ENCODE peak calls at places on chromosomes 1 and 21, in five cellular contexts. B is A549, T is GM23338, U is OCI-LY7, F is PC-9. K is an unnamed sample.

GRCh38 chr1:52003877-52004276 is 13.4 kb upstream of the RAB3B start:
- DNase-seq in T (no peak), B (no peak), F (no peak), U (no peak), K (no peak)

GRCh38 chr1:65026235-65026634 is 59.9 kb upstream of the JAK1 start:
- DNase-seq in T (no peak), U (no peak), B (no peak), F (no peak), K (peak)

GRCh38 chr1:98104285-98104684 is 183.5 kb upstream of the DPYD start:
- DNase-seq in B (no peak), F (no peak), T (no peak), U (no peak), K (no peak)

GRCh38 chr1:115717541-115717940 is 51.0 kb downstream of the CASQ2 start:
- DNase-seq in T (peak), B (no peak), U (peak), F (no peak), K (peak)

GRCh38 chr1:178192686-178193085 is 98.8 kb downstream of the RASAL2 start:
- DNase-seq in B (peak), U (peak), F (peak), T (no peak), K (no peak)

GRCh38 chr21:16838330-16838729 is 674.5 kb upstream of the CXADR start:
- DNase-seq in T (no peak), F (no peak), B (no peak), U (no peak), K (no peak)

GRCh38 chr21:31337086-31337485 is 7.0 kb downstream of the TIAM1 start:
- DNase-seq in F (no peak), T (no peak), B (no peak), U (no peak), K (no peak)

GRCh38 chr1:172476218-172476811 is 32.4 kb upstream of the PIGC start:
- DNase-seq in T (no peak), B (no peak), F (peak), U (no peak), K (no peak)

GRCh38 chr1:38013027-38013588 is 574 bp downstream of the UTP11 start:
- DNase-seq in F (no peak), U (no peak), T (peak), B (no peak), K (no peak)

GRCh38 chr1:154534263-154534844 is 24.1 kb downstream of the UBE2Q1 start:
- DNase-seq in F (peak), U (peak), T (peak), B (peak), K (peak)

GRCh38 chr1:216178266-216178665 is 245.0 kb downstream of the USH2A start:
- DNase-seq in U (no peak), T (no peak), B (no peak), F (no peak), K (no peak)

GRCh38 chr21:45302082-45303061 is 14.7 kb upstream of the POFUT2 start:
- DNase-seq in T (no peak), U (no peak), F (no peak), B (no peak), K (no peak)

GRCh38 chr1:163673756-163674155 is 352.0 kb downstream of the NUF2 start:
- DNase-seq in U (no peak), B (no peak), T (no peak), F (no peak), K (no peak)

GRCh38 chr1:117586747-117587478 is 18.9 kb upstream of the TENT5C start:
- DNase-seq in U (no peak), F (no peak), T (no peak), B (no peak), K (no peak)

GRCh38 chr1:16386454-16387113 is 19.5 kb downstream of the SZRD1 start:
- DNase-seq in U (no peak), F (peak), T (no peak), B (peak), K (no peak)

GRCh38 chr1:45953934-45954333 is 150.5 kb downstream of the MAST2 start:
- DNase-seq in B (no peak), U (no peak), F (no peak), T (peak), K (peak)

GRCh38 chr1:56331892-56332567 is 247.3 kb downstream of the PLPP3 start:
- DNase-seq in U (no peak), T (no peak), F (no peak), B (peak), K (peak)

GRCh38 chr1:19739628-19740027 is 60.1 kb downstream of the TMCO4 start:
- DNase-seq in T (no peak), B (no peak), U (no peak), F (no peak), K (no peak)

GRCh38 chr1:241202321-241202845 is 154.6 kb downstream of the RGS7 start:
- DNase-seq in B (no peak), T (peak), F (no peak), U (no peak), K (no peak)

GRCh38 chr1:14804626-14805025 is 206.1 kb downstream of the KAZN start:
- DNase-seq in U (peak), F (peak), T (peak), B (peak), K (peak)

GRCh38 chr21:38355992-38356781 is 99.4 kb downstream of the KCNJ15 start:
- DNase-seq in U (peak), B (peak), T (peak), F (peak), K (peak)

GRCh38 chr1:38892976-38893375 is 11.6 kb upstream of the GJA9 start:
- DNase-seq in U (no peak), F (no peak), B (no peak), T (no peak), K (no peak)

GRCh38 chr1:236141447-236142357 is 637 bp upstream of the GPR137B start:
- DNase-seq in B (peak), U (peak), T (peak), F (no peak), K (peak)

GRCh38 chr1:38050397-38051141 is 4.0 kb upstream of the POU3F1 start:
- DNase-seq in F (no peak), T (no peak), B (no peak), U (no peak), K (peak)

GRCh38 chr1:37999434-38000232 is 5.7 kb downstream of the FHL3 start:
- DNase-seq in U (no peak), F (peak), T (peak), B (no peak), K (peak)

GRCh38 chr1:1677718-1678580 is 14.6 kb downstream of the SLC35E2B start:
- DNase-seq in U (peak), T (peak), B (no peak), F (no peak), K (no peak)

GRCh38 chr1:30008998-30009657 is 714.3 kb downstream of the MATN1 start:
- DNase-seq in U (no peak), B (no peak), F (peak), T (peak), K (no peak)

GRCh38 chr1:100523038-100523649 is 14.8 kb upstream of the GPR88 start:
- DNase-seq in B (no peak), U (peak), F (no peak), T (no peak), K (no peak)

GRCh38 chr1:4734219-4734618 is 79.8 kb downstream of the AJAP1 start:
- DNase-seq in T (no peak), B (no peak), U (no peak), F (no peak), K (no peak)

GRCh38 chr21:15222711-15223110 is 157.9 kb upstream of the NRIP1 start:
- DNase-seq in T (no peak), F (no peak), B (no peak), U (no peak), K (no peak)

GRCh38 chr1:209250970-209251636 is 332.4 kb upstream of the CAMK1G start:
- DNase-seq in U (no peak), T (no peak), B (no peak), F (no peak), K (no peak)

GRCh38 chr1:33872681-33873080 is 8.8 kb downstream of the HMGB4 start:
- DNase-seq in U (no peak), T (no peak), B (no peak), F (no peak), K (peak)

GRCh38 chr1:30908886-30909777 is 574 bp upstream of the SDC3 start:
- DNase-seq in U (no peak), T (peak), B (no peak), F (no peak), K (peak)

GRCh38 chr1:27074175-27074780 is 61.6 kb upstream of the TENT5B start:
- DNase-seq in T (no peak), F (no peak), B (peak), U (no peak), K (no peak)

GRCh38 chr1:73800376-73800775 is 397.6 kb downstream of the LRRIQ3 start:
- DNase-seq in F (no peak), U (no peak), B (no peak), T (no peak), K (no peak)

GRCh38 chr1:237042892-237043576 is 1.1 kb downstream of the RYR2 start:
- DNase-seq in T (peak), B (no peak), U (no peak), F (no peak), K (peak)

GRCh38 chr1:208534604-208534907 is 290.4 kb upstream of the PLXNA2 start:
- DNase-seq in B (no peak), U (no peak), F (no peak), T (no peak), K (no peak)

DNA sequence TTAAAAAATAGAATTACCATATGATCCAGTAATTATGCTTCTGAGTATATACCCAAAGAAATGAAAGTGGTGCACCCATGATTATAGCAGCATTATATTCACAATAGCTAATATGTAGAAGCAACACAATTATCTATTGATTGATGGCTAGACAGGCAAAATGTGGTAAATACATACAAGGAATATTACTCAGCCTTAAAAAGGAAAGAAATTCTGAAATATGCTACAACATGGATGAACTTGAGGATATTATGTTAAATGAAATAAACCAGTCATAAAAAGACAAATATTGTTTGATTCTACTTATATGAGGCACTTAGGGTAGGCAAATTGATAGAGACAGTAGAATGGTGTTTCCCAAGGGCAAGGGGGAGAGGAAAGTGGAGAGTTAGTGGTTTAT is 80.8 kb downstream of the MAP3K7CL start:
- DNase-seq in U (no peak), B (no peak), T (no peak), F (no peak), K (no peak)
- H3K4me2 ChIP-seq in U (no peak), B (no peak), T (no peak), F (no peak), K (no peak)

GRCh38 chr1:108848802-108849201 is 8.1 kb downstream of the AKNAD1 start:
- DNase-seq in U (no peak), T (no peak), F (no peak), B (no peak), K (no peak)
- H3K4me2 ChIP-seq in U (no peak), T (no peak), F (no peak), B (no peak), K (no peak)

DNA sequence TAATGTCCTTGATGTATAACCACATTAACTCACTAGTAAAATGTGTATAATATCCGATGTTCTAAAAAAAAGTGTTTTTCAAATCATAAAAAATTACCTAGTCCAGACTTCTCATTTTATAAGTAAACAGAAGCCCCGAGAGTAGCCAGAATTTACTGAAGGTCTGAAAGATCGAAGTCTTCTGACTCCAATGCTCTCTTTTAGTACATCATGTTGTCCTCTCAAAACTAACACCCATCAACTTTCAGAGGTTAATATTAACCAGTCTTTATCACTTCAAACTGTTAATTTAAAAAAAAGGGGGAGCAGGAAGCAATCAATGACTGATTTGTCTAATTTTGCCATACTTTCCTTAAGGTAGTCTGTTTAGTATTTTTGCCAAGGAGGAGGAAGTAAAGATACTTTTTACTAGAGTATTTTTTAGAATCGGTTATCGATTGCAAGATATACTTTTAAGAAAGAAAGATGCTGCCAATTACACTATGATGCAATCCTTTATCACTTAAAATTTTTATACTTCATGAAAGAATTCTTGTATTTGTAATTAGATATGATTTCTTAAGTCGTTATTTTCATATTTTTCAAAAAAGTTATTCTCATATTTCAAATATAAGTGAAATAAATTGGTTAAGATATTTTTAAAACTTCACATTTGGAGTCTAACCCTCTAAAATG is 25.5 kb downstream of the CCDC18 start:
- DNase-seq in F (no peak), U (no peak), B (no peak), T (no peak), K (no peak)
- H3K4me2 ChIP-seq in F (no peak), U (no peak), B (no peak), T (no peak), K (no peak)

GRCh38 chr1:40045182-40045581 is 4.7 kb downstream of the CAP1 start:
- DNase-seq in B (no peak), U (no peak), T (no peak), F (no peak), K (no peak)

GRCh38 chr1:40047769-40048168 is 7.2 kb downstream of the CAP1 start:
- DNase-seq in B (no peak), T (no peak), U (no peak), F (no peak), K (no peak)

GRCh38 chr1:40042337-40042736 is 1.8 kb downstream of the CAP1 start:
- DNase-seq in B (no peak), T (no peak), F (no peak), U (no peak), K (no peak)

GRCh38 chr1:40044065-40044575 is 3.6 kb downstream of the CAP1 start:
- DNase-seq in F (no peak), T (no peak), B (no peak), U (peak), K (no peak)

GRCh38 chr1:40045766-40046165 is 5.2 kb downstream of the CAP1 start:
- DNase-seq in T (no peak), B (no peak), F (no peak), U (no peak), K (no peak)
- H3K4me2 ChIP-seq in T (no peak), B (no peak), F (no peak), U (no peak), K (no peak)

DNA sequence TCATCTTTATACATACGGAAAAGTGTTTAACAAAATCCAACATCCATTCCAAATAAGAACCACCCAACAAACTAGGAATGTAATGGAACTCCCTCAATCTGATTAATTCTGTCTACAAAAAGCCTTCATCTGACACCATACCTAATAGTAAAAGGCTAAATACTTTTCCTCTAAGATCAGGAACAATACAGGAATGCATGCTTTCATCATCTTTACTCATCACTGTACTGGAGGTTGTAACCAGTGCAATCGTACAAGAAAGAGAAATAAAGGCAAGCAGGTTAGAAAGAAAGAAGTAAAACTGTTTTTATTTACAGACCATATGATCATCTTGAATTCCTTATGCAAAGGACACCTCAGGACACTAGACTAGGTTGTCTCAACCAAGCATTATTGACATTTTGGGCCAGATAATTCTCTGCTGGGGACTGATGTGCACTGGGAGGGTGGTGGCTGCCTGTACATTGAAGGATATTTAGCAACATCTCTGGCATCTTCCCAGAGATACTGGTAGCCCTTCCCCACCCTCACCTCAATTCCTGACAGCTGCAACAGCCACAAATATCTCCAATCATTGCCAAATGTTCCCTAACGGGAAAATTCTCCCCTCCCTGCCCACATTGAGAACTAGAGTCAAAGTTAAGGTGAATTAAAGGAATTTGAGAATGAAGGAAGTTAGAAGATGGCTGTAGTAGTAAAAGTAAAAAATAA is 30.6 kb upstream of the INSL5 start:
- DNase-seq in B (no peak), F (no peak), T (no peak), U (no peak), K (no peak)
- H3K4me2 ChIP-seq in B (no peak), F (no peak), T (no peak), U (no peak), K (no peak)

GRCh38 chr1:245906207-245906606 is 600.9 kb downstream of the SMYD3 start:
- DNase-seq in B (no peak), U (no peak), T (no peak), F (no peak), K (no peak)

GRCh38 chr1:245901565-245901964 is 605.5 kb downstream of the SMYD3 start:
- DNase-seq in B (no peak), F (no peak), T (no peak), U (no peak), K (peak)

GRCh38 chr1:245896258-245896657 is 610.8 kb downstream of the SMYD3 start:
- DNase-seq in F (no peak), U (no peak), T (no peak), B (no peak), K (no peak)

GRCh38 chr1:245898581-245898980 is 608.5 kb downstream of the SMYD3 start:
- DNase-seq in B (no peak), T (no peak), F (no peak), U (no peak), K (no peak)

GRCh38 chr1:245901037-245901436 is 606.0 kb downstream of the SMYD3 start:
- DNase-seq in U (peak), F (no peak), B (no peak), T (no peak), K (no peak)
- H3K4me2 ChIP-seq in U (no peak), F (no peak), B (no peak), T (no peak), K (no peak)

DNA sequence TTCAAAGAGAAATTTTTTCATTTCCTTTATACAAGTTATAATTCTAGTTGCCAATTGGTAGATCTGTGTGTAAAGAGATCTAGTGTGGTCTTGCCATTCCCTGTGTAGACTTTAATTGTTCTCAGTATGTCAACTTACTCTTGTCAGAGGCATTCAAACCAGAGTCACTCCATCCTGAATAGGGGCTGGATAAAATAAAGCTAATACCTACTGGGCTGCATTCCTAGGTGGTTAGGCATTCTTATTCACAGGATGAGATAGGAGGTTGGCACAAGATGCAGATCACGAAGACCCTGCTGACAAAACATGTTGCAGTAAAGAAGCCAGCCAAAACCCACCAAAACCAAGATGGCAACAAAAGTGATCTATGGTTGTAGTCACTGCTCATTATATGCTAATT is 73.8 kb upstream of the ADAMTS5 start:
- DNase-seq in T (no peak), F (no peak), B (no peak), U (no peak), K (no peak)
- H3K4me2 ChIP-seq in T (no peak), F (no peak), B (no peak), U (no peak), K (no peak)